ENCODE peak calls at places on chromosomes 16 and 17, in seven cellular contexts. C is ureter; A is AG08396; F is naive thymus-derived CD8-positive, alpha-beta T cell; D is NCI-H1694; J is substantia nigra; G is NCI-H446. B is an unnamed sample.

GRCh38 chr17:62821213-62822079 is 13.3 kb upstream of the MARCHF10 start:
- DNase-seq in C (no peak), A (no peak), F (no peak), D (no peak), J (no peak), G (no peak), B (no peak)

GRCh38 chr16:8892101-8892575 is 10.0 kb downstream of the LITAFD start:
- DNase-seq in C (no peak), A (no peak), F (no peak), D (no peak), J (no peak), G (no peak), B (no peak)

GRCh38 chr16:82605076-82605475 is 21.7 kb upstream of the CDH13 start:
- DNase-seq in C (no peak), A (no peak), F (no peak), D (no peak), J (no peak), G (no peak), B (no peak)

GRCh38 chr17:32445075-32445427 is 741 bp downstream of the PSMD11 start:
- DNase-seq in C (no peak), A (peak; percentile 69), F (no peak), D (no peak), J (no peak), G (no peak), B (peak; percentile 20)

GRCh38 chr17:12627776-12628491 is 37.8 kb upstream of the MYOCD start:
- DNase-seq in C (no peak), A (no peak), F (no peak), D (no peak), J (no peak), G (no peak), B (no peak)

GRCh38 chr17:80339118-80339517 is 75.8 kb upstream of the ENDOV start:
- DNase-seq in C (no peak), A (no peak), F (no peak), D (no peak), J (no peak), G (no peak), B (peak; percentile 43)

GRCh38 chr16:22232277-22233049 is 26.4 kb downstream of the EEF2K start:
- DNase-seq in C (peak; percentile 76), A (no peak), F (no peak), D (no peak), J (no peak), G (no peak), B (peak; percentile 73)

GRCh38 chr17:13562271-13562800 is 39.4 kb downstream of the HS3ST3A1 start:
- DNase-seq in C (no peak), A (no peak), F (no peak), D (no peak), J (no peak), G (no peak), B (peak; percentile 17)

GRCh38 chr16:12298285-12298684 is 321.8 kb downstream of the SNX29 start:
- DNase-seq in C (no peak), A (no peak), F (no peak), D (no peak), J (no peak), G (no peak), B (no peak)

B was measured in HuH-7.